ENCODE peak calls at places on chromosomes 16 and 17, in five cellular contexts. One of them, this sample, is unnamed.

GRCh38 chr17:44312396-44313104 is 4.1 kb downstream of the RUNDC3A start:
- DNase-seq in EL: no peak
- DNase-seq in stimulated activated CD4-positive, alpha-beta T cell treated with anti-CD3 and anti-CD28 coated beads, Interleukin-4, amount 100 ng/mL, for 24 hours: no peak
- DNase-seq in stimulated activated CD8-positive, alpha-beta memory T cell treated with anti-CD3 and anti-CD28 coated beads, Interleukin-2, amount 100 ng/mL, for 48 hours: no peak
- DNase-seq in NCI-H1092: no peak
- DNase-seq in this sample: no peak

GRCh38 chr17:27430882-27431491 is 25.3 kb upstream of the KSR1 start:
- DNase-seq in stimulated activated CD4-positive, alpha-beta T cell treated with anti-CD3 and anti-CD28 coated beads, Interleukin-4, amount 100 ng/mL, for 24 hours: no peak
- DNase-seq in EL: peak
- DNase-seq in NCI-H1092: no peak
- DNase-seq in stimulated activated CD8-positive, alpha-beta memory T cell treated with anti-CD3 and anti-CD28 coated beads, Interleukin-2, amount 100 ng/mL, for 48 hours: no peak
- DNase-seq in this sample: no peak

GRCh38 chr16:72355561-72355960 is 183.6 kb upstream of the PMFBP1 start:
- DNase-seq in stimulated activated CD4-positive, alpha-beta T cell treated with anti-CD3 and anti-CD28 coated beads, Interleukin-4, amount 100 ng/mL, for 24 hours: no peak
- DNase-seq in EL: no peak
- DNase-seq in NCI-H1092: no peak
- DNase-seq in stimulated activated CD8-positive, alpha-beta memory T cell treated with anti-CD3 and anti-CD28 coated beads, Interleukin-2, amount 100 ng/mL, for 48 hours: no peak
- DNase-seq in this sample: no peak

GRCh38 chr17:80650751-80651173 is 106.1 kb downstream of the RPTOR start:
- DNase-seq in stimulated activated CD4-positive, alpha-beta T cell treated with anti-CD3 and anti-CD28 coated beads, Interleukin-4, amount 100 ng/mL, for 24 hours: no peak
- DNase-seq in stimulated activated CD8-positive, alpha-beta memory T cell treated with anti-CD3 and anti-CD28 coated beads, Interleukin-2, amount 100 ng/mL, for 48 hours: no peak
- DNase-seq in NCI-H1092: no peak
- DNase-seq in EL: no peak
- DNase-seq in this sample: no peak

GRCh38 chr17:18257747-18258355 is 687 bp downstream of the FLII start:
- DNase-seq in EL: peak
- DNase-seq in NCI-H1092: no peak
- DNase-seq in stimulated activated CD8-positive, alpha-beta memory T cell treated with anti-CD3 and anti-CD28 coated beads, Interleukin-2, amount 100 ng/mL, for 48 hours: peak
- DNase-seq in stimulated activated CD4-positive, alpha-beta T cell treated with anti-CD3 and anti-CD28 coated beads, Interleukin-4, amount 100 ng/mL, for 24 hours: peak
- DNase-seq in this sample: peak

GRCh38 chr17:6374761-6375312 is 60.1 kb downstream of the AIPL1 start:
- DNase-seq in NCI-H1092: no peak
- DNase-seq in EL: peak
- DNase-seq in stimulated activated CD8-positive, alpha-beta memory T cell treated with anti-CD3 and anti-CD28 coated beads, Interleukin-2, amount 100 ng/mL, for 48 hours: peak
- DNase-seq in stimulated activated CD4-positive, alpha-beta T cell treated with anti-CD3 and anti-CD28 coated beads, Interleukin-4, amount 100 ng/mL, for 24 hours: peak
- DNase-seq in this sample: no peak

GRCh38 chr16:17304124-17304813 is 166.5 kb downstream of the XYLT1 start:
- DNase-seq in stimulated activated CD4-positive, alpha-beta T cell treated with anti-CD3 and anti-CD28 coated beads, Interleukin-4, amount 100 ng/mL, for 24 hours: no peak
- DNase-seq in NCI-H1092: no peak
- DNase-seq in stimulated activated CD8-positive, alpha-beta memory T cell treated with anti-CD3 and anti-CD28 coated beads, Interleukin-2, amount 100 ng/mL, for 48 hours: no peak
- DNase-seq in EL: no peak
- DNase-seq in this sample: no peak

GRCh38 chr17:61335845-61336655 is 63.6 kb upstream of the TBX2 start:
- DNase-seq in stimulated activated CD8-positive, alpha-beta memory T cell treated with anti-CD3 and anti-CD28 coated beads, Interleukin-2, amount 100 ng/mL, for 48 hours: no peak
- DNase-seq in NCI-H1092: peak
- DNase-seq in stimulated activated CD4-positive, alpha-beta T cell treated with anti-CD3 and anti-CD28 coated beads, Interleukin-4, amount 100 ng/mL, for 24 hours: no peak
- DNase-seq in EL: no peak
- DNase-seq in this sample: peak

GRCh38 chr17:82489117-82489516 is 30.4 kb upstream of the FOXK2 start:
- DNase-seq in stimulated activated CD4-positive, alpha-beta T cell treated with anti-CD3 and anti-CD28 coated beads, Interleukin-4, amount 100 ng/mL, for 24 hours: no peak
- DNase-seq in stimulated activated CD8-positive, alpha-beta memory T cell treated with anti-CD3 and anti-CD28 coated beads, Interleukin-2, amount 100 ng/mL, for 48 hours: no peak
- DNase-seq in EL: peak
- DNase-seq in NCI-H1092: no peak
- DNase-seq in this sample: no peak

GRCh38 chr17:73042809-73043685 is 49.4 kb downstream of the SLC39A11 start:
- DNase-seq in EL: no peak
- DNase-seq in stimulated activated CD8-positive, alpha-beta memory T cell treated with anti-CD3 and anti-CD28 coated beads, Interleukin-2, amount 100 ng/mL, for 48 hours: no peak
- DNase-seq in NCI-H1092: no peak
- DNase-seq in stimulated activated CD4-positive, alpha-beta T cell treated with anti-CD3 and anti-CD28 coated beads, Interleukin-4, amount 100 ng/mL, for 24 hours: no peak
- DNase-seq in this sample: no peak

GRCh38 chr17:39175695-39176093 is 9.7 kb upstream of the ARL5C start:
- DNase-seq in stimulated activated CD4-positive, alpha-beta T cell treated with anti-CD3 and anti-CD28 coated beads, Interleukin-4, amount 100 ng/mL, for 24 hours: no peak
- DNase-seq in stimulated activated CD8-positive, alpha-beta memory T cell treated with anti-CD3 and anti-CD28 coated beads, Interleukin-2, amount 100 ng/mL, for 48 hours: no peak
- DNase-seq in NCI-H1092: no peak
- DNase-seq in EL: no peak
- DNase-seq in this sample: no peak

GRCh38 chr17:56274491-56274890 is 121.2 kb downstream of the ANKFN1 start:
- DNase-seq in stimulated activated CD8-positive, alpha-beta memory T cell treated with anti-CD3 and anti-CD28 coated beads, Interleukin-2, amount 100 ng/mL, for 48 hours: no peak
- DNase-seq in EL: no peak
- DNase-seq in stimulated activated CD4-positive, alpha-beta T cell treated with anti-CD3 and anti-CD28 coated beads, Interleukin-4, amount 100 ng/mL, for 24 hours: no peak
- DNase-seq in NCI-H1092: peak
- DNase-seq in this sample: no peak

GRCh38 chr17:50201226-50201854 is at the start of gene COL1A1:
- DNase-seq in NCI-H1092: no peak
- DNase-seq in EL: peak
- DNase-seq in stimulated activated CD8-positive, alpha-beta memory T cell treated with anti-CD3 and anti-CD28 coated beads, Interleukin-2, amount 100 ng/mL, for 48 hours: no peak
- DNase-seq in stimulated activated CD4-positive, alpha-beta T cell treated with anti-CD3 and anti-CD28 coated beads, Interleukin-4, amount 100 ng/mL, for 24 hours: no peak
- DNase-seq in this sample: no peak

GRCh38 chr16:21260870-21261791 is 17.0 kb downstream of the CRYM start:
- DNase-seq in stimulated activated CD4-positive, alpha-beta T cell treated with anti-CD3 and anti-CD28 coated beads, Interleukin-4, amount 100 ng/mL, for 24 hours: no peak
- DNase-seq in EL: peak
- DNase-seq in NCI-H1092: no peak
- DNase-seq in stimulated activated CD8-positive, alpha-beta memory T cell treated with anti-CD3 and anti-CD28 coated beads, Interleukin-2, amount 100 ng/mL, for 48 hours: no peak
- DNase-seq in this sample: no peak

GRCh38 chr17:63250830-63251229 is 195.3 kb downstream of the CYB561 start:
- DNase-seq in NCI-H1092: no peak
- DNase-seq in stimulated activated CD4-positive, alpha-beta T cell treated with anti-CD3 and anti-CD28 coated beads, Interleukin-4, amount 100 ng/mL, for 24 hours: no peak
- DNase-seq in EL: no peak
- DNase-seq in stimulated activated CD8-positive, alpha-beta memory T cell treated with anti-CD3 and anti-CD28 coated beads, Interleukin-2, amount 100 ng/mL, for 48 hours: no peak
- DNase-seq in this sample: no peak

GRCh38 chr16:74325331-74325730 is 28.7 kb downstream of the PSMD7 start:
- DNase-seq in NCI-H1092: no peak
- DNase-seq in stimulated activated CD8-positive, alpha-beta memory T cell treated with anti-CD3 and anti-CD28 coated beads, Interleukin-2, amount 100 ng/mL, for 48 hours: no peak
- DNase-seq in EL: no peak
- DNase-seq in stimulated activated CD4-positive, alpha-beta T cell treated with anti-CD3 and anti-CD28 coated beads, Interleukin-4, amount 100 ng/mL, for 24 hours: no peak
- DNase-seq in this sample: no peak

GRCh38 chr17:61196302-61196704 is 203.3 kb upstream of the TBX2 start:
- DNase-seq in EL: no peak
- DNase-seq in stimulated activated CD4-positive, alpha-beta T cell treated with anti-CD3 and anti-CD28 coated beads, Interleukin-4, amount 100 ng/mL, for 24 hours: no peak
- DNase-seq in stimulated activated CD8-positive, alpha-beta memory T cell treated with anti-CD3 and anti-CD28 coated beads, Interleukin-2, amount 100 ng/mL, for 48 hours: no peak
- DNase-seq in NCI-H1092: no peak
- DNase-seq in this sample: no peak

GRCh38 chr16:58584831-58585505 is 44.7 kb downstream of the CNOT1 start:
- DNase-seq in EL: no peak
- DNase-seq in stimulated activated CD8-positive, alpha-beta memory T cell treated with anti-CD3 and anti-CD28 coated beads, Interleukin-2, amount 100 ng/mL, for 48 hours: no peak
- DNase-seq in NCI-H1092: no peak
- DNase-seq in stimulated activated CD4-positive, alpha-beta T cell treated with anti-CD3 and anti-CD28 coated beads, Interleukin-4, amount 100 ng/mL, for 24 hours: no peak
- DNase-seq in this sample: no peak

GRCh38 chr16:386641-387156 is 4.9 kb upstream of the PGAP6 start:
- DNase-seq in NCI-H1092: no peak
- DNase-seq in EL: no peak
- DNase-seq in stimulated activated CD8-positive, alpha-beta memory T cell treated with anti-CD3 and anti-CD28 coated beads, Interleukin-2, amount 100 ng/mL, for 48 hours: no peak
- DNase-seq in stimulated activated CD4-positive, alpha-beta T cell treated with anti-CD3 and anti-CD28 coated beads, Interleukin-4, amount 100 ng/mL, for 24 hours: no peak
- DNase-seq in this sample: no peak

GRCh38 chr16:30488764-30489595 is 16.4 kb downstream of the ITGAL start:
- DNase-seq in EL: no peak
- DNase-seq in stimulated activated CD4-positive, alpha-beta T cell treated with anti-CD3 and anti-CD28 coated beads, Interleukin-4, amount 100 ng/mL, for 24 hours: no peak
- DNase-seq in stimulated activated CD8-positive, alpha-beta memory T cell treated with anti-CD3 and anti-CD28 coated beads, Interleukin-2, amount 100 ng/mL, for 48 hours: no peak
- DNase-seq in NCI-H1092: no peak
- DNase-seq in this sample: no peak

GRCh38 chr17:20063665-20064648 is 54.8 kb downstream of the SPECC1 start:
- DNase-seq in EL: peak
- DNase-seq in NCI-H1092: no peak
- DNase-seq in stimulated activated CD8-positive, alpha-beta memory T cell treated with anti-CD3 and anti-CD28 coated beads, Interleukin-2, amount 100 ng/mL, for 48 hours: peak
- DNase-seq in stimulated activated CD4-positive, alpha-beta T cell treated with anti-CD3 and anti-CD28 coated beads, Interleukin-4, amount 100 ng/mL, for 24 hours: peak
- DNase-seq in this sample: no peak

GRCh38 chr16:10992112-10992511 is 47.7 kb downstream of the CLEC16A start:
- DNase-seq in stimulated activated CD4-positive, alpha-beta T cell treated with anti-CD3 and anti-CD28 coated beads, Interleukin-4, amount 100 ng/mL, for 24 hours: no peak
- DNase-seq in NCI-H1092: no peak
- DNase-seq in stimulated activated CD8-positive, alpha-beta memory T cell treated with anti-CD3 and anti-CD28 coated beads, Interleukin-2, amount 100 ng/mL, for 48 hours: no peak
- DNase-seq in EL: peak
- DNase-seq in this sample: no peak

GRCh38 chr17:43713494-43714162 is 45.0 kb downstream of the SOST start:
- DNase-seq in NCI-H1092: no peak
- DNase-seq in stimulated activated CD8-positive, alpha-beta memory T cell treated with anti-CD3 and anti-CD28 coated beads, Interleukin-2, amount 100 ng/mL, for 48 hours: no peak
- DNase-seq in EL: peak
- DNase-seq in stimulated activated CD4-positive, alpha-beta T cell treated with anti-CD3 and anti-CD28 coated beads, Interleukin-4, amount 100 ng/mL, for 24 hours: no peak
- DNase-seq in this sample: peak

GRCh38 chr17:57482657-57483056 is 226.3 kb downstream of the MSI2 start:
- DNase-seq in stimulated activated CD4-positive, alpha-beta T cell treated with anti-CD3 and anti-CD28 coated beads, Interleukin-4, amount 100 ng/mL, for 24 hours: no peak
- DNase-seq in EL: peak
- DNase-seq in NCI-H1092: no peak
- DNase-seq in stimulated activated CD8-positive, alpha-beta memory T cell treated with anti-CD3 and anti-CD28 coated beads, Interleukin-2, amount 100 ng/mL, for 48 hours: no peak
- DNase-seq in this sample: no peak

GRCh38 chr16:74862743-74863244 is 88.2 kb upstream of the FA2H start:
- DNase-seq in NCI-H1092: peak
- DNase-seq in EL: peak
- DNase-seq in stimulated activated CD4-positive, alpha-beta T cell treated with anti-CD3 and anti-CD28 coated beads, Interleukin-4, amount 100 ng/mL, for 24 hours: peak
- DNase-seq in stimulated activated CD8-positive, alpha-beta memory T cell treated with anti-CD3 and anti-CD28 coated beads, Interleukin-2, amount 100 ng/mL, for 48 hours: no peak
- DNase-seq in this sample: peak

GRCh38 chr17:78105101-78105500 is 23.5 kb downstream of the TMC6 start:
- DNase-seq in NCI-H1092: no peak
- DNase-seq in stimulated activated CD4-positive, alpha-beta T cell treated with anti-CD3 and anti-CD28 coated beads, Interleukin-4, amount 100 ng/mL, for 24 hours: no peak
- DNase-seq in stimulated activated CD8-positive, alpha-beta memory T cell treated with anti-CD3 and anti-CD28 coated beads, Interleukin-2, amount 100 ng/mL, for 48 hours: no peak
- DNase-seq in EL: no peak
- DNase-seq in this sample: no peak

GRCh38 chr16:9840761-9841665 is 341.2 kb downstream of the GRIN2A start:
- DNase-seq in NCI-H1092: no peak
- DNase-seq in EL: peak
- DNase-seq in stimulated activated CD8-positive, alpha-beta memory T cell treated with anti-CD3 and anti-CD28 coated beads, Interleukin-2, amount 100 ng/mL, for 48 hours: no peak
- DNase-seq in stimulated activated CD4-positive, alpha-beta T cell treated with anti-CD3 and anti-CD28 coated beads, Interleukin-4, amount 100 ng/mL, for 24 hours: no peak
- DNase-seq in this sample: no peak

GRCh38 chr17:4902540-4902939 is 358 bp downstream of the CHRNE start:
- DNase-seq in stimulated activated CD4-positive, alpha-beta T cell treated with anti-CD3 and anti-CD28 coated beads, Interleukin-4, amount 100 ng/mL, for 24 hours: no peak
- DNase-seq in EL: no peak
- DNase-seq in NCI-H1092: no peak
- DNase-seq in stimulated activated CD8-positive, alpha-beta memory T cell treated with anti-CD3 and anti-CD28 coated beads, Interleukin-2, amount 100 ng/mL, for 48 hours: no peak
- DNase-seq in this sample: no peak

GRCh38 chr17:6683730-6684459 is 29.3 kb downstream of the SLC13A5 start:
- DNase-seq in EL: no peak
- DNase-seq in NCI-H1092: no peak
- DNase-seq in stimulated activated CD4-positive, alpha-beta T cell treated with anti-CD3 and anti-CD28 coated beads, Interleukin-4, amount 100 ng/mL, for 24 hours: no peak
- DNase-seq in stimulated activated CD8-positive, alpha-beta memory T cell treated with anti-CD3 and anti-CD28 coated beads, Interleukin-2, amount 100 ng/mL, for 48 hours: no peak
- DNase-seq in this sample: no peak

GRCh38 chr16:84996365-84996764 is 15.0 kb downstream of the ZDHHC7 start:
- DNase-seq in stimulated activated CD8-positive, alpha-beta memory T cell treated with anti-CD3 and anti-CD28 coated beads, Interleukin-2, amount 100 ng/mL, for 48 hours: no peak
- DNase-seq in EL: no peak
- DNase-seq in NCI-H1092: no peak
- DNase-seq in stimulated activated CD4-positive, alpha-beta T cell treated with anti-CD3 and anti-CD28 coated beads, Interleukin-4, amount 100 ng/mL, for 24 hours: no peak
- DNase-seq in this sample: no peak

GRCh38 chr17:673200-673681 is 41.4 kb downstream of the VPS53 start:
- DNase-seq in stimulated activated CD8-positive, alpha-beta memory T cell treated with anti-CD3 and anti-CD28 coated beads, Interleukin-2, amount 100 ng/mL, for 48 hours: no peak
- DNase-seq in EL: no peak
- DNase-seq in stimulated activated CD4-positive, alpha-beta T cell treated with anti-CD3 and anti-CD28 coated beads, Interleukin-4, amount 100 ng/mL, for 24 hours: no peak
- DNase-seq in NCI-H1092: no peak
- DNase-seq in this sample: no peak

GRCh38 chr17:59371426-59372099 is 40.1 kb downstream of the YPEL2 start:
- DNase-seq in stimulated activated CD8-positive, alpha-beta memory T cell treated with anti-CD3 and anti-CD28 coated beads, Interleukin-2, amount 100 ng/mL, for 48 hours: no peak
- DNase-seq in stimulated activated CD4-positive, alpha-beta T cell treated with anti-CD3 and anti-CD28 coated beads, Interleukin-4, amount 100 ng/mL, for 24 hours: no peak
- DNase-seq in EL: no peak
- DNase-seq in NCI-H1092: no peak
- DNase-seq in this sample: no peak